ENCODE peak calls at places on chromosomes 2 and 18, in seven cellular contexts. G, X, Z, O, C, Q and T are unnamed samples.

GRCh38 chr18:23095463-23095862 is 39.8 kb upstream of the CABLES1 start:
- DNase-seq in G (no peak), X (no peak), Z (no peak), O (no peak), C (no peak), Q (no peak), T (no peak)

GRCh38 chr2:43345391-43345813 is 119.0 kb upstream of the ZFP36L2 start:
- DNase-seq in G (peak), X (no peak), Z (no peak), O (no peak), C (no peak), Q (no peak), T (peak)

GRCh38 chr2:88865801-88866353 is 174.4 kb downstream of the RPIA start:
- DNase-seq in G (no peak), X (no peak), Z (no peak), O (no peak), C (no peak), Q (no peak), T (no peak)

GRCh38 chr2:191321861-191322662 is 76.9 kb downstream of the MYO1B start:
- DNase-seq in G (no peak), X (no peak), Z (no peak), O (peak), C (no peak), Q (peak), T (peak)

GRCh38 chr2:172921538-172922236 is 154.0 kb upstream of the MAP3K20 start:
- DNase-seq in G (no peak), X (no peak), Z (no peak), O (no peak), C (no peak), Q (peak), T (peak)

GRCh38 chr2:128366746-128367511 is 48.3 kb upstream of the HS6ST1 start:
- DNase-seq in G (no peak), X (no peak), Z (no peak), O (no peak), C (peak), Q (no peak), T (no peak)

GRCh38 chr2:45643543-45644542 is 7.6 kb upstream of the PRKCE start:
- DNase-seq in G (peak), X (peak), Z (peak), O (peak), C (no peak), Q (no peak), T (peak)

GRCh38 chr2:166539340-166540162 is 45.5 kb upstream of the SCN7A start:
- DNase-seq in G (no peak), X (no peak), Z (peak), O (peak), C (no peak), Q (peak), T (peak)

GRCh38 chr18:70453058-70453775 is 164.4 kb downstream of the SOCS6 start:
- DNase-seq in G (no peak), X (no peak), Z (no peak), O (no peak), C (no peak), Q (no peak), T (peak)

GRCh38 chr18:478679-479078 is 21.8 kb downstream of the COLEC12 start:
- DNase-seq in G (no peak), X (no peak), Z (no peak), O (no peak), C (no peak), Q (peak), T (peak)

GRCh38 chr2:214126135-214126534 is 284.7 kb upstream of the VWC2L start:
- DNase-seq in G (no peak), X (no peak), Z (peak), O (peak), C (no peak), Q (peak), T (peak)

GRCh38 chr2:241964133-241964532 is 94.6 kb downstream of the RTP5 start:
- DNase-seq in G (no peak), X (no peak), Z (no peak), O (no peak), C (no peak), Q (no peak), T (no peak)

GRCh38 chr2:28505361-28505760 is 9.5 kb downstream of the PLB1 start:
- DNase-seq in G (no peak), X (no peak), Z (no peak), O (no peak), C (no peak), Q (no peak), T (no peak)

GRCh38 chr18:11991021-11991770 is 9.9 kb downstream of the IMPA2 start:
- DNase-seq in G (no peak), X (no peak), Z (no peak), O (no peak), C (no peak), Q (no peak), T (no peak)

GRCh38 chr18:62744076-62744705 is 28.9 kb downstream of the PHLPP1 start:
- DNase-seq in G (no peak), X (no peak), Z (no peak), O (no peak), C (no peak), Q (no peak), T (no peak)
- H3K27ac ChIP-seq in G (no peak), X (no peak), Z (no peak), O (no peak), C (no peak), Q (no peak), T (no peak)

DNA sequence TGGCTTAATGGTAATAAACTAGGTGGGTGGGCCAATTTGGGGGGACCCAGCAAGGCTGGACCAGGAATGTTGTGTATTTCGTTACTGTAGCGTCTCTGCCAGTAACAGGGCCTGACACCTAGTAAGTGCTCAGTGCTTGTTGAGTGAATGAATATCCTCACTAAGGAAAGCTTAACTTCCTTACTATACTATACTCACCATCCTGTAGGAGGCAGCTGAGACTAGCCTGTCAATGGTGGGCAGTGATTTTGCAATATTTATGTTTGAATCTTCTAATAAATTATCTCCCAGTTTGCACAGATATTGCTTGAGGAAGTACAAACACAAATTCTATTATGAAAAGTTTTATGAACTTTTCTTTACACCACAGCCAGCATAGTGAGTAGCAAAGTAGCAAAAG is 370.7 kb upstream of the SYT4 start:
- DNase-seq in G (no peak), X (no peak), Z (no peak), O (no peak), C (no peak), Q (no peak), T (peak)
- TF ChIP-seq CTCF in G (no peak), X (no peak), Z (no peak), O (peak), C (no peak), Q (peak), T (no peak)

GRCh38 chr2:101766871-101767739 is 69.6 kb downstream of the MAP4K4 start:
- DNase-seq in G (no peak), X (no peak), Z (peak), O (peak), C (no peak), Q (peak), T (peak)

GRCh38 chr2:101759162-101759561 is 61.7 kb downstream of the MAP4K4 start:
- DNase-seq in G (no peak), X (peak), Z (peak), O (peak), C (no peak), Q (peak), T (peak)

GRCh38 chr2:101766337-101766736 is 68.8 kb downstream of the MAP4K4 start:
- DNase-seq in G (no peak), X (no peak), Z (no peak), O (peak), C (no peak), Q (no peak), T (no peak)

GRCh38 chr2:101763496-101764333 is 66.2 kb downstream of the MAP4K4 start:
- DNase-seq in G (no peak), X (no peak), Z (no peak), O (no peak), C (no peak), Q (no peak), T (no peak)

DNA sequence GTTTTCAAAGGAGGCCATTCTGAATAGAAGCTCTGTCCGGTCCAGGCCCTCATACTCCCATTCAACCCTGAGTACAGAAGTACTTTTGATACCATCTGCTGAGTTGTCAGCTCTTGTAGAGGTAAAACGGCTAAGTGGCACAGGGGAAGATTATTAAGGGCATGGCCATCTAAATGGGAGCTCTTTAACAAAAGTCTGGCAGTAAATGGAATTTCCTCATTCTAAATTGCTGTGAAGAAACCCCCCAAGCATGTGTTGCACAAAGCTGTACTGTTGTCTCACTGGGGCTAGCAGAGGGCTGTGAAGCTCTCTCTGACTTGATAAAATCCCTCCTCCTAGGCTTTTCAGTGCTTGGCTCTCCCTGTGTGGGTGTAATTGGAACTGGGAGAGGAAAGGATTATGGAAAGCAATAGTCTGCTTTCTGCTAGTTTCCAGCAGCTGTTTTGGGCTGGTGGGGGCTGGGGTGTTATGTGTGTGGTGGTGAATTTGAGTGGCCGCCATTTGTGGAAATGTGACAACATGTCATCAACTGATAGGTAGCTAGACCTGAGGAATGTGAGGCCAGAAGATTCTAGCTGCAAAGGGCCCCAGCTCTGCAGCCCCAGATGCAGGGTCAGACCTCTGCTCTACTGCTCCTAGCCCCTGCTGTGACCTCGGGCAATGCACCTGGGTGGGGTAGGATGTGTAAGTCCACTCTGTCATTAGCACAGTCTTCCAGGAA is 65.1 kb downstream of the MAP4K4 start:
- DNase-seq in G (no peak), X (no peak), Z (no peak), O (peak), C (no peak), Q (no peak), T (no peak)
- H3K27ac ChIP-seq in G (no peak), X (peak), Z (peak), O (peak), C (peak), Q (no peak), T (no peak)

GRCh38 chr2:37851828-37852584 is 73.1 kb upstream of the RMDN2 start:
- DNase-seq in G (no peak), X (no peak), Z (no peak), O (no peak), C (no peak), Q (no peak), T (peak)
- TF ChIP-seq CTCF in G (no peak), X (no peak), Z (no peak), O (no peak), C (no peak), Q (no peak), T (no peak)